ENCODE peak calls at places on chromosomes 4 and X, in seven cellular contexts. One of them, this sample, is unnamed.

GRCh38 chr4:100913685-100914084 is 395.9 kb upstream of the EMCN start:
- ATAC-seq in gastroesophageal sphincter: no peak
- ATAC-seq in left lobe of liver: no peak
- ATAC-seq in pancreas: no peak
- ATAC-seq in lower lobe of right lung: no peak
- ATAC-seq in left ventricle myocardium superior: no peak
- ATAC-seq in natural killer cell treated with Interleukin-12 subunit alpha and Interleukin-12 subunit beta and Interleukin-15 and Interleukin-18, amount 100 ng/mL, for 72 hours: no peak
- ATAC-seq in this sample: no peak

GRCh38 chr4:85966308-85966882 is 393.5 kb downstream of the MAPK10 start:
- ATAC-seq in left lobe of liver: no peak
- ATAC-seq in lower lobe of right lung: no peak
- ATAC-seq in natural killer cell treated with Interleukin-12 subunit alpha and Interleukin-12 subunit beta and Interleukin-15 and Interleukin-18, amount 100 ng/mL, for 72 hours: no peak
- ATAC-seq in left ventricle myocardium superior: peak; percentile 14
- ATAC-seq in gastroesophageal sphincter: no peak
- ATAC-seq in pancreas: no peak
- ATAC-seq in this sample: no peak

GRCh38 chr4:1207603-1208265 is 35.4 kb upstream of the SPON2 start:
- ATAC-seq in left lobe of liver: peak; percentile 47
- ATAC-seq in lower lobe of right lung: peak; percentile 13
- ATAC-seq in left ventricle myocardium superior: peak; percentile 53
- ATAC-seq in gastroesophageal sphincter: peak; percentile 42
- ATAC-seq in natural killer cell treated with Interleukin-12 subunit alpha and Interleukin-12 subunit beta and Interleukin-15 and Interleukin-18, amount 100 ng/mL, for 72 hours: no peak
- ATAC-seq in pancreas: peak; percentile 67
- ATAC-seq in this sample: no peak

GRCh38 chrX:110204986-110205385 is 112.9 kb downstream of the AMMECR1 start:
- ATAC-seq in lower lobe of right lung: no peak
- ATAC-seq in left ventricle myocardium superior: no peak
- ATAC-seq in left lobe of liver: no peak
- ATAC-seq in natural killer cell treated with Interleukin-12 subunit alpha and Interleukin-12 subunit beta and Interleukin-15 and Interleukin-18, amount 100 ng/mL, for 72 hours: peak; percentile 75
- ATAC-seq in pancreas: no peak
- ATAC-seq in gastroesophageal sphincter: no peak
- ATAC-seq in this sample: peak; percentile 88

GRCh38 chrX:136192135-136192534 is 44.8 kb downstream of the FHL1 start:
- ATAC-seq in left lobe of liver: no peak
- ATAC-seq in left ventricle myocardium superior: no peak
- ATAC-seq in natural killer cell treated with Interleukin-12 subunit alpha and Interleukin-12 subunit beta and Interleukin-15 and Interleukin-18, amount 100 ng/mL, for 72 hours: no peak
- ATAC-seq in pancreas: no peak
- ATAC-seq in gastroesophageal sphincter: no peak
- ATAC-seq in lower lobe of right lung: no peak
- ATAC-seq in this sample: peak; percentile 51

GRCh38 chr4:137993232-137993631 is 248.9 kb downstream of the SLC7A11 start:
- ATAC-seq in lower lobe of right lung: no peak
- ATAC-seq in left lobe of liver: no peak
- ATAC-seq in natural killer cell treated with Interleukin-12 subunit alpha and Interleukin-12 subunit beta and Interleukin-15 and Interleukin-18, amount 100 ng/mL, for 72 hours: no peak
- ATAC-seq in pancreas: no peak
- ATAC-seq in gastroesophageal sphincter: no peak
- ATAC-seq in left ventricle myocardium superior: no peak
- ATAC-seq in this sample: no peak

GRCh38 chrX:134294548-134294947 is 57.6 kb downstream of the CCDC160 start:
- ATAC-seq in pancreas: no peak
- ATAC-seq in natural killer cell treated with Interleukin-12 subunit alpha and Interleukin-12 subunit beta and Interleukin-15 and Interleukin-18, amount 100 ng/mL, for 72 hours: no peak
- ATAC-seq in left lobe of liver: no peak
- ATAC-seq in left ventricle myocardium superior: no peak
- ATAC-seq in gastroesophageal sphincter: no peak
- ATAC-seq in lower lobe of right lung: no peak
- ATAC-seq in this sample: no peak

GRCh38 chr4:3388461-3389185 is 53.1 kb upstream of the HGFAC start:
- ATAC-seq in left ventricle myocardium superior: peak; percentile 20
- ATAC-seq in gastroesophageal sphincter: peak; percentile 37
- ATAC-seq in lower lobe of right lung: peak; percentile 31
- ATAC-seq in natural killer cell treated with Interleukin-12 subunit alpha and Interleukin-12 subunit beta and Interleukin-15 and Interleukin-18, amount 100 ng/mL, for 72 hours: no peak
- ATAC-seq in left lobe of liver: no peak
- ATAC-seq in pancreas: peak; percentile 17
- ATAC-seq in this sample: no peak

GRCh38 chrX:72269671-72270251 is 7.3 kb downstream of the RPS4X start:
- ATAC-seq in gastroesophageal sphincter: no peak
- ATAC-seq in natural killer cell treated with Interleukin-12 subunit alpha and Interleukin-12 subunit beta and Interleukin-15 and Interleukin-18, amount 100 ng/mL, for 72 hours: peak; percentile 68
- ATAC-seq in left lobe of liver: no peak
- ATAC-seq in pancreas: no peak
- ATAC-seq in left ventricle myocardium superior: no peak
- ATAC-seq in lower lobe of right lung: peak; percentile 63
- ATAC-seq in this sample: peak; percentile 71

This sample was measured in activated T-helper 17 cell treated with anti-CD3 and anti-CD28 coated beads, Interleukin-2, amount 50 U/mL, for 72 hours.